ENCODE peak calls at places on chromosomes 3 and 15, in ten cellular contexts. G is foreskin fibroblast, I is type B pancreatic cell, P is OCI-LY7, N is HepG2, S is IMR-90, R is progenitor cell of endocrine pancreas, J is nephron progenitor cell, K is neural crest cell, M is left lung. X is an unnamed sample.

GRCh38 chr3:58824285-58824684 is 157.7 kb upstream of the FAM3D start:
- DNase-seq in G (peak), I (no peak), P (peak), N (peak), S (peak), R (peak), J (peak), K (peak), M (peak), X (peak)

GRCh38 chr3:64240445-64240844 is 15.2 kb upstream of the PRICKLE2 start:
- DNase-seq in G (no peak), I (no peak), P (no peak), N (no peak), S (no peak), R (no peak), J (peak), K (no peak), M (no peak), X (no peak)

GRCh38 chr3:175932586-175932985 is 1073.5 kb downstream of the NAALADL2 start:
- DNase-seq in G (no peak), I (no peak), P (no peak), N (no peak), S (peak), R (no peak), J (no peak), K (no peak), M (no peak), X (no peak)

GRCh38 chr15:73844356-73844755 is 29.0 kb upstream of the TBC1D21 start:
- DNase-seq in G (no peak), I (no peak), P (no peak), N (no peak), S (peak), R (no peak), J (no peak), K (no peak), M (no peak), X (no peak)

GRCh38 chr15:31278056-31278445 is 48.6 kb upstream of the KLF13 start:
- DNase-seq in G (no peak), I (peak), P (no peak), N (no peak), S (no peak), R (peak), J (no peak), K (no peak), M (no peak), X (no peak)

GRCh38 chr3:52890735-52891134 is 6.6 kb downstream of the STIMATE start:
- DNase-seq in G (peak), I (no peak), P (no peak), N (no peak), S (no peak), R (no peak), J (no peak), K (no peak), M (no peak), X (no peak)

GRCh38 chr3:164641071-164641470 is 437.2 kb downstream of the SI start:
- DNase-seq in G (no peak), I (no peak), P (no peak), N (no peak), S (no peak), R (no peak), J (no peak), K (no peak), M (no peak), X (no peak)

GRCh38 chr3:118803096-118803476 is 231.6 kb downstream of the IGSF11 start:
- DNase-seq in G (no peak), I (no peak), P (no peak), N (peak), S (no peak), R (no peak), J (no peak), K (no peak), M (no peak), X (no peak)

GRCh38 chr15:31268911-31269784 is 57.5 kb upstream of the KLF13 start:
- DNase-seq in G (no peak), I (peak), P (no peak), N (no peak), S (no peak), R (peak), J (no peak), K (no peak), M (peak), X (peak)

GRCh38 chr15:67138946-67139855 is 73.8 kb downstream of the SMAD3 start:
- DNase-seq in G (no peak), I (no peak), P (no peak), N (no peak), S (peak), R (no peak), J (no peak), K (no peak), M (no peak), X (no peak)

GRCh38 chr3:140922634-140923033 is 19.0 kb upstream of the SLC25A36 start:
- DNase-seq in G (no peak), I (no peak), P (peak), N (no peak), S (peak), R (no peak), J (no peak), K (no peak), M (no peak), X (no peak)

GRCh38 chr3:87761795-87762194 is 297.0 kb downstream of the CGGBP1 start:
- DNase-seq in G (no peak), I (no peak), P (no peak), N (no peak), S (no peak), R (no peak), J (no peak), K (no peak), M (no peak), X (no peak)

GRCh38 chr3:59968510-59968909 is 918.7 kb upstream of the CFAP20DC start:
- DNase-seq in G (no peak), I (no peak), P (no peak), N (no peak), S (no peak), R (no peak), J (no peak), K (no peak), M (no peak), X (no peak)

GRCh38 chr3:32257641-32258438 is 19.4 kb downstream of the CMTM8 start:
- DNase-seq in G (no peak), I (no peak), P (no peak), N (no peak), S (no peak), R (no peak), J (no peak), K (no peak), M (no peak), X (no peak)

GRCh38 chr3:114974387-114974786 is 172.7 kb downstream of the ZBTB20 start:
- DNase-seq in G (no peak), I (no peak), P (no peak), N (no peak), S (no peak), R (no peak), J (no peak), K (no peak), M (no peak), X (no peak)

GRCh38 chr3:95272791-95273190 is 1209.9 kb downstream of the NSUN3 start:
- DNase-seq in G (no peak), I (no peak), P (no peak), N (no peak), S (no peak), R (no peak), J (no peak), K (no peak), M (no peak), X (no peak)

GRCh38 chr15:98421419-98422085 is 226.8 kb upstream of the IGF1R start:
- DNase-seq in G (peak), I (peak), P (peak), N (peak), S (peak), R (peak), J (peak), K (peak), M (peak), X (peak)

GRCh38 chr3:108983051-108983450 is 29.4 kb upstream of the GUCA1C start:
- DNase-seq in G (no peak), I (no peak), P (no peak), N (no peak), S (no peak), R (no peak), J (no peak), K (no peak), M (no peak), X (no peak)

GRCh38 chr3:139758654-139759291 is 81.0 kb upstream of the NMNAT3 start:
- DNase-seq in G (no peak), I (no peak), P (no peak), N (no peak), S (peak), R (no peak), J (no peak), K (no peak), M (no peak), X (no peak)

GRCh38 chr3:152557302-152557999 is 277.5 kb upstream of the P2RY1 start:
- DNase-seq in G (no peak), I (no peak), P (no peak), N (no peak), S (no peak), R (no peak), J (no peak), K (no peak), M (no peak), X (no peak)

GRCh38 chr15:22265056-22265945 is 185.0 kb downstream of the OR4M2 start:
- DNase-seq in G (no peak), I (peak), P (no peak), N (no peak), S (no peak), R (no peak), J (no peak), K (no peak), M (no peak), X (no peak)

GRCh38 chr3:33115024-33115768 is 1.4 kb downstream of the CRTAP start:
- DNase-seq in G (peak), I (no peak), P (peak), N (no peak), S (peak), R (no peak), J (no peak), K (no peak), M (peak), X (no peak)

GRCh38 chr3:64133991-64134390 is 91.3 kb downstream of the PRICKLE2 start:
- DNase-seq in G (no peak), I (no peak), P (no peak), N (no peak), S (no peak), R (no peak), J (no peak), K (no peak), M (no peak), X (no peak)

GRCh38 chr15:57769266-57769665 is 62.8 kb downstream of the POLR2M start:
- DNase-seq in G (peak), I (no peak), P (no peak), N (no peak), S (peak), R (no peak), J (no peak), K (no peak), M (no peak), X (no peak)

GRCh38 chr15:61724276-61724939 is 335.8 kb downstream of the VPS13C start:
- DNase-seq in G (no peak), I (no peak), P (no peak), N (no peak), S (no peak), R (no peak), J (no peak), K (no peak), M (no peak), X (no peak)

GRCh38 chr3:86973440-86973839 is 17.5 kb downstream of the VGLL3 start:
- DNase-seq in G (peak), I (no peak), P (no peak), N (no peak), S (peak), R (no peak), J (no peak), K (no peak), M (no peak), X (no peak)

GRCh38 chr15:69997701-69998273 is 99.9 kb downstream of the TLE3 start:
- DNase-seq in G (peak), I (no peak), P (peak), N (no peak), S (peak), R (no peak), J (no peak), K (no peak), M (peak), X (no peak)

GRCh38 chr3:108404409-108404808 is 106.0 kb downstream of the MYH15 start:
- DNase-seq in G (no peak), I (no peak), P (no peak), N (no peak), S (peak), R (no peak), J (no peak), K (no peak), M (no peak), X (no peak)

GRCh38 chr15:101458158-101458895 is 31.2 kb downstream of the PCSK6 start:
- DNase-seq in G (no peak), I (no peak), P (no peak), N (no peak), S (no peak), R (no peak), J (no peak), K (no peak), M (no peak), X (no peak)

GRCh38 chr3:87145553-87145952 is 81.6 kb upstream of the CHMP2B start:
- DNase-seq in G (no peak), I (no peak), P (peak), N (peak), S (peak), R (no peak), J (peak), K (no peak), M (no peak), X (no peak)

GRCh38 chr3:42799376-42799775 is 4.9 kb downstream of the HIGD1A start:
- DNase-seq in G (no peak), I (no peak), P (no peak), N (no peak), S (no peak), R (no peak), J (no peak), K (no peak), M (no peak), X (no peak)
- TF ChIP-seq CTCF in G (no peak), I (no peak), P (no peak), N (no peak), S (no peak), R (no peak), J (no peak), K (no peak), M (no peak), X (no peak)

GRCh38 chr15:38828031-38828532 is 263.5 kb upstream of the RASGRP1 start:
- DNase-seq in G (peak), I (no peak), P (no peak), N (no peak), S (peak), R (no peak), J (no peak), K (no peak), M (no peak), X (no peak)

GRCh38 chr15:38826880-38827279 is 262.3 kb upstream of the RASGRP1 start:
- DNase-seq in G (no peak), I (no peak), P (no peak), N (no peak), S (peak), R (no peak), J (no peak), K (no peak), M (no peak), X (no peak)

GRCh38 chr15:38819343-38819858 is 254.8 kb upstream of the RASGRP1 start:
- DNase-seq in G (no peak), I (no peak), P (no peak), N (no peak), S (no peak), R (no peak), J (no peak), K (no peak), M (no peak), X (no peak)

GRCh38 chr15:38824719-38825118 is 260.1 kb upstream of the RASGRP1 start:
- DNase-seq in G (no peak), I (no peak), P (no peak), N (no peak), S (no peak), R (no peak), J (no peak), K (no peak), M (no peak), X (no peak)

DNA sequence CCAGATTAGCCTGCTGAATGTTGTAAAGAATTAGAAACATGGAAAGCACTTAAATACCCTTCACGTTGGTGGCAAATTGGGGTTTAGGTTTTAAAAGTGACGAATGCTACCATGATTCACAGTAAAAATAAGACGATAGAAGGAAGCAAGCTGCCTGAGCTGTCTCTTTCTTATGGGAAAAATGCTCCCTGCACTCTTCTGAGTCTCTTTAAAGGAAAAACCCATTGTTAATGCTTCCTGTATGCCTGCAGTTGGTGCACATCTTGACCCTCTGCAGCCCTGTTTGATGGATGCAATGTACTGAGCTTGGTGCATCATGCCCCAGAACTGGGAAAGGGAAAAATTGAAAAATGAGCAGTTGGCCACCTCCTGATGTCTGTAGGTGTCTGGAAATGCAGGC is 258.7 kb upstream of the RASGRP1 start:
- DNase-seq in G (no peak), I (no peak), P (no peak), N (no peak), S (no peak), R (no peak), J (no peak), K (no peak), M (no peak), X (no peak)
- TF ChIP-seq CTCF in G (no peak), I (no peak), P (no peak), N (no peak), S (no peak), R (no peak), J (no peak), K (no peak), M (no peak), X (no peak)

DNA sequence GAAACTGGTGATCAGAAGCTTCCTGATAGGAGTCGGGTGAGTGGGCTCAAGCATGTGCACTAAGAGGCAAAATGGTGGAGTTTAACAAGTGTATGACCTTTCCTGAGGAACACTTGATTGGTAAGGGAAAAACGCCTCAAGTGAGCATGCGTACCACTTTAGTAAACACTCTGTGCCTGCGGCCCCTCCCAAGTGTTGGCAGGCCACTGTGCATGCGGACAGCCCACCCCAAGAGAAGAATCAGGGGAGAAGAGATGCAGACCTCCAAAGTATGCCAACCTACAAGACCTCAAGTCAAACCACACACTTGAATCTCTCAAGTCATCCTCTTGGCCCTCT is 122.3 kb downstream of the CTNNB1 start:
- DNase-seq in G (no peak), I (no peak), P (no peak), N (no peak), S (no peak), R (no peak), J (no peak), K (no peak), M (no peak), X (no peak)
- TF ChIP-seq CTCF in G (no peak), I (no peak), P (no peak), N (no peak), S (no peak), R (no peak), J (no peak), K (no peak), M (no peak), X (no peak)

GRCh38 chr3:195035345-195036202 is 235.4 kb downstream of the XXYLT1 start:
- DNase-seq in G (no peak), I (no peak), P (no peak), N (no peak), S (no peak), R (no peak), J (no peak), K (no peak), M (peak), X (no peak)
- TF ChIP-seq CTCF in G (peak), I (peak), P (peak), N (peak), S (peak), R (peak), J (peak), K (no peak), M (no peak), X (no peak)

DNA sequence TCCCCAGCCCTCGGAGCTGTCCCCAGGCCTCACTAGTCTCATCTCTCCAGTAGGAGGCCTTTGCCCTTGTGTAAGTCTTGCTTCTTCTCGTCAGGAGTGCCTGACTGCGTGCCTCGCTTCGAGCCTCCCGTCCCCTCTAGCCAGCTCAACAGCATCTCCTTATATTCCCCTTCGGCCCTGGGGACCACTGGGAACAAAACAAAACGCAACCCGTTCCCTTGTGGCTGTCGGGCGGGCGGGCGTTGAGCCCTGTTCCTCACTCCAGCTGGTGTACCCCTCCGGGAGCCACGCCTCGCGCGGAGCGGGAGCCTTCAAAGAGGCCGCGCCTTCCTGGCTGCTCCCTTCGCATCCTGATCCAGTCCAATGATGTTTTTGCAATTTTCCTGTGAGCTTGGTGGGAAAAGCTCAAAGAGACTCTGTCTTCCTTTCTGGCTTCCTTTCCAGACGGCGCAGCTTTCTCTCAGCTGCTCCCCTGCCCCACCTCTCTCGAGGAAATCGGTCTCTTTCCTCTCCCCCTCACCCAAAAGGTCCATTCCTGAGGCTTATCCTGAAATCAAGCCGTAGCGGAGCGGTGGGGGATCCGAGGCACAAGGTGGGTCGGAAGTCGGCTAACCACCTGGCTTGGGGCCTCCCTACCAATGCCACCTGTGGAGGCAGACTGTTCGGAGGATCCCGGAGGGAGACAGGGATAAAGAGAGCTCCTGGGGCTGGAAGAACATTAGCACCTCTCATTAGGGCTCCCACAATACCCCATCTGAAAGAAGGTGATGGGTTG is 33.4 kb upstream of the SRP14 start:
- DNase-seq in G (no peak), I (no peak), P (no peak), N (no peak), S (no peak), R (no peak), J (no peak), K (no peak), M (no peak), X (no peak)
- TF ChIP-seq CTCF in G (no peak), I (no peak), P (no peak), N (no peak), S (no peak), R (no peak), J (no peak), K (no peak), M (no peak), X (no peak)

GRCh38 chr15:89898628-89899302 is 5.0 kb upstream of the AP3S2 start:
- DNase-seq in G (peak), I (no peak), P (peak), N (peak), S (peak), R (peak), J (peak), K (no peak), M (no peak), X (no peak)
- TF ChIP-seq CTCF in G (peak), I (peak), P (peak), N (peak), S (peak), R (peak), J (peak), K (peak), M (peak), X (no peak)

DNA sequence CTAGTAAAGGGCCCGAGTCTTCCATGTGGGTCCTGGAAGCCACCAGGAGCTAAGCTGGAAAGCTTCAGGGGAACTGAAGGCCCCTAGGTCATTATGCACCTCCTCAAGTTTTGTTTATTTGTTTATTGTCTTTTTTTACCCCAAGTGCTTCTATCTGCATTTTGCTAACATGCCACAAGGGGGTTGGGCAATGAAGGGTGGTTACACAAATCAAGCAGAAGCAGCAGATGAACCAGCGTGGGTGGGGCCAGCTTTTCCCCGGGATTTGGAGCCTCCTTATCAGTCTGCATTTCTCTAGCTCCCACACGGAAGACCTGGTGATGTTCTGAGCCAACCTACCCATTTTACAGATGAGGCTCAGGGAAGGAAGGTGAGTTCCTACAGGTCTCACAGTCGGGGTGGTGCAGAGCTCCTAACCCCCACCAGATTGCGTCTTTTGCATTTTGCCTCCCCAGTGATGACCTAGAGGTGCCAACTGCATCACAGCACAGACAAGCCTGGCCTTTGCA is 16.8 kb downstream of the TMC3 start:
- DNase-seq in G (no peak), I (no peak), P (no peak), N (peak), S (no peak), R (no peak), J (no peak), K (no peak), M (no peak), X (no peak)
- TF ChIP-seq CTCF in G (no peak), I (no peak), P (peak), N (no peak), S (no peak), R (no peak), J (no peak), K (no peak), M (no peak), X (no peak)